ENCODE peak calls at places on chromosomes 16 and 17, in seven cellular contexts. S is body of pancreas; X is pons; A is activated CD8-positive, alpha-beta T cell treated with anti-CD3 and anti-CD28 coated beads for 36 hours; F is cardiac fibroblast; O is activated naive CD4-positive, alpha-beta T cell treated with Interleukin-2 at 50 U/mL for 16 hours; K is iris pigment epithelial cell. V is an unnamed sample.

GRCh38 chr16:28086496-28087139 is 23.1 kb upstream of the GSG1L start:
- DNase-seq in F (no peak), S (no peak), O (no peak), A (no peak), K (no peak), X (no peak), V (no peak)

GRCh38 chr16:20515580-20516179 is 60.5 kb downstream of the ACSM2B start:
- DNase-seq in S (no peak), A (no peak), O (no peak), K (no peak), F (peak), X (no peak), V (no peak)

GRCh38 chr16:11497851-11498289 is 88.8 kb downstream of the LITAF start:
- DNase-seq in X (peak), F (peak), S (no peak), O (no peak), A (peak), K (peak), V (peak)

GRCh38 chr16:80027007-80027965 is 426.7 kb upstream of the MAF start:
- DNase-seq in A (peak), S (peak), F (peak), O (peak), K (peak), X (peak), V (no peak)

GRCh38 chr17:41492771-41493170 is 3.1 kb upstream of the KRT36 start:
- DNase-seq in A (no peak), O (no peak), K (peak), S (no peak), X (peak), F (peak), V (no peak)

GRCh38 chr16:30030841-30031413 is at the start of gene TLCD3B:
- DNase-seq in A (no peak), S (no peak), K (no peak), X (no peak), F (no peak), O (no peak), V (peak)

GRCh38 chr16:81179219-81179618 is 59.3 kb upstream of the BCO1 start:
- DNase-seq in A (no peak), F (no peak), K (no peak), X (no peak), S (no peak), O (no peak), V (no peak)

GRCh38 chr16:75506567-75506966 is 11.3 kb upstream of the CHST6 start:
- DNase-seq in A (no peak), O (no peak), F (peak), S (peak), X (peak), K (peak), V (no peak)

GRCh38 chr16:65012357-65012756 is 109.5 kb downstream of the CDH11 start:
- DNase-seq in O (no peak), K (peak), S (no peak), X (no peak), A (no peak), F (no peak), V (no peak)

GRCh38 chr16:50600582-50601283 is 52.5 kb downstream of the NKD1 start:
- DNase-seq in X (no peak), F (no peak), A (no peak), O (no peak), S (no peak), K (no peak), V (no peak)

GRCh38 chr16:2737895-2738418 is 14.5 kb upstream of the SRRM2 start:
- DNase-seq in K (no peak), A (no peak), O (no peak), F (no peak), S (no peak), X (no peak), V (no peak)

GRCh38 chr17:14082848-14083247 is 13.5 kb downstream of the COX10 start:
- DNase-seq in F (no peak), X (no peak), K (no peak), S (no peak), A (no peak), O (no peak), V (peak)

GRCh38 chr16:20884240-20884556 is 16.0 kb downstream of the DCUN1D3 start:
- DNase-seq in X (no peak), O (no peak), S (no peak), F (peak), K (peak), A (peak), V (no peak)

GRCh38 chr16:67641779-67642708 is 2.9 kb upstream of the CARMIL2 start:
- DNase-seq in F (peak), K (no peak), S (peak), O (no peak), X (peak), A (no peak), V (peak)

GRCh38 chr17:47934856-47935255 is 6.5 kb upstream of the PNPO start:
- DNase-seq in S (no peak), X (no peak), A (no peak), K (no peak), F (no peak), O (no peak), V (no peak)

GRCh38 chr16:676565-677297 is 1.3 kb downstream of the RHBDL1 start:
- DNase-seq in F (no peak), O (peak), A (no peak), K (no peak), X (no peak), S (no peak), V (no peak)

GRCh38 chr17:48313096-48313495 is 116.9 kb downstream of the SKAP1 start:
- DNase-seq in O (no peak), K (no peak), F (no peak), S (no peak), X (no peak), A (no peak), V (no peak)

GRCh38 chr17:18967806-18968744 is 16.1 kb downstream of the SLC5A10 start:
- DNase-seq in S (peak), K (peak), A (no peak), F (no peak), O (no peak), X (no peak), V (no peak)

GRCh38 chr16:55836158-55836611 is 3.3 kb upstream of the CES1 start:
- DNase-seq in K (no peak), X (no peak), A (no peak), S (no peak), O (no peak), F (peak), V (no peak)

GRCh38 chr17:80477647-80478478 is 1.5 kb upstream of the NPTX1 start:
- DNase-seq in F (peak), A (peak), O (peak), X (no peak), K (peak), S (no peak), V (peak)

GRCh38 chr17:35932576-35932975 is 2.0 kb upstream of the RDM1 start:
- DNase-seq in X (no peak), F (peak), S (no peak), A (no peak), K (peak), O (no peak), V (no peak)

GRCh38 chr17:1644493-1645206 is 882 bp downstream of the SCARF1 start:
- DNase-seq in S (no peak), F (no peak), X (no peak), O (peak), K (peak), A (peak), V (no peak)

GRCh38 chr17:79993390-79994221 is 42.1 kb downstream of the TBC1D16 start:
- DNase-seq in X (no peak), A (peak), S (peak), O (peak), K (peak), F (peak), V (no peak)

GRCh38 chr16:47045459-47045858 is 72.0 kb upstream of the DNAJA2 start:
- DNase-seq in K (no peak), O (no peak), X (peak), F (peak), S (no peak), A (no peak), V (no peak)

GRCh38 chr17:80738406-80738805 is 193.8 kb downstream of the RPTOR start:
- DNase-seq in F (no peak), O (no peak), K (no peak), A (no peak), X (peak), S (peak), V (no peak)

GRCh38 chr16:58862334-58863024 is 128.4 kb upstream of the GOT2 start:
- DNase-seq in A (no peak), F (no peak), S (no peak), K (no peak), X (no peak), O (no peak), V (no peak)

GRCh38 chr16:19115148-19116021 is 1.6 kb downstream of the ITPRIPL2 start:
- DNase-seq in K (no peak), O (no peak), F (no peak), X (no peak), A (no peak), S (no peak), V (no peak)

GRCh38 chr17:55731586-55732250 is 9.1 kb upstream of the TMEM100 start:
- DNase-seq in F (peak), K (no peak), S (peak), A (no peak), O (no peak), X (peak), V (no peak)

GRCh38 chr17:62075308-62075815 is 10.3 kb upstream of the MED13 start:
- DNase-seq in S (no peak), F (no peak), O (no peak), A (no peak), X (no peak), K (peak), V (no peak)

GRCh38 chr17:3692346-3692745 is 3.6 kb downstream of the P2RX5 start:
- DNase-seq in F (no peak), S (no peak), X (no peak), A (no peak), K (no peak), O (no peak), V (no peak)

GRCh38 chr17:75036643-75037268 is 10.0 kb downstream of the ATP5PD start:
- DNase-seq in F (peak), S (peak), X (peak), K (peak), O (peak), A (peak), V (peak)

GRCh38 chr16:84562174-84562815 is 55.6 kb downstream of the COTL1 start:
- DNase-seq in A (no peak), O (no peak), S (peak), F (no peak), X (no peak), K (no peak), V (no peak)

GRCh38 chr16:15857779-15858560 is 1.1 kb upstream of the MYH11 start:
- DNase-seq in X (no peak), S (peak), A (no peak), O (no peak), K (peak), F (peak), V (no peak)

GRCh38 chr17:41322264-41322902 is 6.9 kb upstream of the KRTAP17-1 start:
- DNase-seq in O (no peak), F (peak), A (no peak), K (peak), X (peak), S (peak), V (peak)

GRCh38 chr17:42682400-42683384 is at the start of gene CNTNAP1:
- DNase-seq in K (peak), A (peak), X (no peak), S (peak), F (peak), O (peak), V (peak)

V was measured in cerebellar cortex.